ENCODE peak calls at places on chromosome 16, in six cellular contexts. One of them, this sample, is unnamed.

GRCh38 chr16:84369105-84369504 is 767 bp downstream of the ATP2C2 start:
- DNase-seq in CD8-positive, alpha-beta T cell: no peak
- DNase-seq in cardiac fibroblast: no peak
- DNase-seq in naive thymus-derived CD8-positive, alpha-beta T cell: no peak
- DNase-seq in stimulated activated CD4-positive, alpha-beta T cell treated with anti-CD3 and anti-CD28 coated beads, Interleukin-4, amount 100 ng/mL, for 1 hour: no peak
- DNase-seq in Peyer's patch: no peak
- DNase-seq in this sample: no peak

GRCh38 chr16:86665319-86665675 is 86.9 kb downstream of the FOXL1 start:
- DNase-seq in CD8-positive, alpha-beta T cell: no peak
- DNase-seq in Peyer's patch: no peak
- DNase-seq in naive thymus-derived CD8-positive, alpha-beta T cell: no peak
- DNase-seq in cardiac fibroblast: peak
- DNase-seq in stimulated activated CD4-positive, alpha-beta T cell treated with anti-CD3 and anti-CD28 coated beads, Interleukin-4, amount 100 ng/mL, for 1 hour: no peak
- DNase-seq in this sample: peak

GRCh38 chr16:27737513-27737912 is 187.6 kb downstream of the KATNIP start:
- DNase-seq in CD8-positive, alpha-beta T cell: no peak
- DNase-seq in Peyer's patch: no peak
- DNase-seq in cardiac fibroblast: no peak
- DNase-seq in stimulated activated CD4-positive, alpha-beta T cell treated with anti-CD3 and anti-CD28 coated beads, Interleukin-4, amount 100 ng/mL, for 1 hour: no peak
- DNase-seq in naive thymus-derived CD8-positive, alpha-beta T cell: no peak
- DNase-seq in this sample: no peak

GRCh38 chr16:67729636-67730248 is 10.6 kb upstream of the GFOD2 start:
- DNase-seq in CD8-positive, alpha-beta T cell: no peak
- DNase-seq in Peyer's patch: no peak
- DNase-seq in naive thymus-derived CD8-positive, alpha-beta T cell: no peak
- DNase-seq in cardiac fibroblast: no peak
- DNase-seq in stimulated activated CD4-positive, alpha-beta T cell treated with anti-CD3 and anti-CD28 coated beads, Interleukin-4, amount 100 ng/mL, for 1 hour: no peak
- DNase-seq in this sample: no peak

GRCh38 chr16:21626659-21627277 is 25.6 kb downstream of the IGSF6 start:
- DNase-seq in cardiac fibroblast: peak
- DNase-seq in stimulated activated CD4-positive, alpha-beta T cell treated with anti-CD3 and anti-CD28 coated beads, Interleukin-4, amount 100 ng/mL, for 1 hour: no peak
- DNase-seq in naive thymus-derived CD8-positive, alpha-beta T cell: no peak
- DNase-seq in CD8-positive, alpha-beta T cell: no peak
- DNase-seq in Peyer's patch: no peak
- DNase-seq in this sample: peak

GRCh38 chr16:56542039-56542438 is 22.2 kb upstream of the BBS2 start:
- DNase-seq in CD8-positive, alpha-beta T cell: no peak
- DNase-seq in Peyer's patch: no peak
- DNase-seq in naive thymus-derived CD8-positive, alpha-beta T cell: no peak
- DNase-seq in stimulated activated CD4-positive, alpha-beta T cell treated with anti-CD3 and anti-CD28 coated beads, Interleukin-4, amount 100 ng/mL, for 1 hour: no peak
- DNase-seq in cardiac fibroblast: no peak
- DNase-seq in this sample: no peak

GRCh38 chr16:9546438-9546786 is 455.0 kb downstream of the HAPSTR1 start:
- DNase-seq in Peyer's patch: no peak
- DNase-seq in stimulated activated CD4-positive, alpha-beta T cell treated with anti-CD3 and anti-CD28 coated beads, Interleukin-4, amount 100 ng/mL, for 1 hour: no peak
- DNase-seq in cardiac fibroblast: no peak
- DNase-seq in naive thymus-derived CD8-positive, alpha-beta T cell: no peak
- DNase-seq in CD8-positive, alpha-beta T cell: no peak
- DNase-seq in this sample: no peak

GRCh38 chr16:26981266-26981938 is 85.3 kb upstream of the C16orf82 start:
- DNase-seq in naive thymus-derived CD8-positive, alpha-beta T cell: no peak
- DNase-seq in Peyer's patch: no peak
- DNase-seq in cardiac fibroblast: peak
- DNase-seq in stimulated activated CD4-positive, alpha-beta T cell treated with anti-CD3 and anti-CD28 coated beads, Interleukin-4, amount 100 ng/mL, for 1 hour: no peak
- DNase-seq in CD8-positive, alpha-beta T cell: no peak
- DNase-seq in this sample: no peak

GRCh38 chr16:49457196-49457595 is 83.6 kb downstream of the C16orf78 start:
- DNase-seq in naive thymus-derived CD8-positive, alpha-beta T cell: no peak
- DNase-seq in Peyer's patch: peak
- DNase-seq in cardiac fibroblast: no peak
- DNase-seq in CD8-positive, alpha-beta T cell: no peak
- DNase-seq in stimulated activated CD4-positive, alpha-beta T cell treated with anti-CD3 and anti-CD28 coated beads, Interleukin-4, amount 100 ng/mL, for 1 hour: no peak
- DNase-seq in this sample: no peak

GRCh38 chr16:84055801-84056634 is 13.4 kb upstream of the SLC38A8 start:
- DNase-seq in Peyer's patch: peak
- DNase-seq in naive thymus-derived CD8-positive, alpha-beta T cell: no peak
- DNase-seq in stimulated activated CD4-positive, alpha-beta T cell treated with anti-CD3 and anti-CD28 coated beads, Interleukin-4, amount 100 ng/mL, for 1 hour: no peak
- DNase-seq in CD8-positive, alpha-beta T cell: no peak
- DNase-seq in cardiac fibroblast: no peak
- DNase-seq in this sample: no peak